ENCODE peak calls at places on chromosome 1, in six cellular contexts. H is psoas muscle, V is brain microvascular endothelial cell, O is fibroblast of lung, P is PC-3, M is A673. Y is an unnamed sample.

GRCh38 chr1:100188617-100189016 is 10.6 kb upstream of the LRRC39 start:
- DNase-seq in H (no peak), P (no peak), O (peak; percentile 96), M (peak; percentile 72), V (peak; percentile 50), Y (peak; percentile 6)

GRCh38 chr1:19859876-19860275 is 22.3 kb upstream of the OTUD3 start:
- DNase-seq in V (no peak), P (no peak), H (no peak), O (no peak), M (no peak), Y (no peak)

GRCh38 chr1:217343907-217344306 is 287.0 kb downstream of the GPATCH2 start:
- DNase-seq in P (no peak), O (no peak), V (no peak), H (no peak), M (no peak), Y (no peak)

GRCh38 chr1:32894681-32895080 is 6.5 kb downstream of the TMEM54 start:
- DNase-seq in H (no peak), V (no peak), M (no peak), P (no peak), O (no peak), Y (no peak)

GRCh38 chr1:193113258-193113991 is 8.2 kb upstream of the GLRX2 start:
- DNase-seq in H (no peak), O (no peak), P (no peak), M (no peak), V (no peak), Y (no peak)

GRCh38 chr1:100250807-100251206 is 1.2 kb upstream of the DBT start:
- DNase-seq in O (no peak), V (no peak), M (no peak), H (no peak), P (no peak), Y (no peak)

GRCh38 chr1:162023547-162024501 is at the start of gene OLFML2B:
- DNase-seq in V (peak; percentile 81), O (peak; percentile 82), H (peak; percentile 83), P (peak; percentile 89), M (peak; percentile 83), Y (peak; percentile 78)

GRCh38 chr1:115829023-115829674 is 11.8 kb downstream of the NHLH2 start:
- DNase-seq in H (no peak), V (peak; percentile 78), M (peak; percentile 65), O (peak; percentile 79), P (peak; percentile 83), Y (peak; percentile 93)

GRCh38 chr1:201809876-201810275 is 19.1 kb upstream of the IPO9 start:
- DNase-seq in O (no peak), P (no peak), V (no peak), M (no peak), H (no peak), Y (no peak)
- H3K36me3 ChIP-seq in O (peaks cover 49% of the 10 kb centered on the region), P (no peaks in the 10 kb centered on the region), V (peaks cover 96% of the 10 kb centered on the region), M (peaks cover 49% of the 10 kb centered on the region), H (peaks cover 80% of the 10 kb centered on the region), Y (peaks cover 63% of the 10 kb centered on the region)

GRCh38 chr1:84722794-84723193 is 32.5 kb upstream of the SSX2IP start:
- DNase-seq in M (no peak), O (peak; percentile 50), H (no peak), P (no peak), V (no peak), Y (no peak)

GRCh38 chr1:84721152-84721551 is 30.9 kb upstream of the SSX2IP start:
- DNase-seq in H (no peak), M (no peak), V (peak; percentile 23), P (peak; percentile 41), O (peak; percentile 92), Y (peak; percentile 72)

GRCh38 chr1:84726593-84727275 is 36.5 kb upstream of the SSX2IP start:
- DNase-seq in V (no peak), O (peak; percentile 51), P (peak; percentile 50), H (no peak), M (no peak), Y (no peak)

GRCh38 chr1:84720275-84720780 is 30.1 kb upstream of the SSX2IP start:
- DNase-seq in V (no peak), H (no peak), O (no peak), M (no peak), P (no peak), Y (no peak)

GRCh38 chr1:84724128-84724860 is 34.0 kb upstream of the SSX2IP start:
- DNase-seq in O (no peak), H (no peak), M (peak; percentile 44), P (no peak), V (no peak), Y (no peak)
- TF ChIP-seq CTCF in O (no peak), H (no peak), M (peak; percentile 75), P (peak; percentile 64), V (peak; percentile 68), Y (peak; percentile 25)

GRCh38 chr1:67264899-67265298 is 42.8 kb upstream of the IL12RB2 start:
- DNase-seq in V (no peak), H (no peak), M (peak; percentile 57), O (no peak), P (no peak), Y (no peak)
- H3K27ac ChIP-seq in V (no peak overlapping the region), H (no peak overlapping the region), M (peak overlapping the region; percentile 38), O (no peak overlapping the region), P (no peak overlapping the region), Y (no peak overlapping the region)

GRCh38 chr1:37575692-37576091 is 19.0 kb downstream of the DNALI1 start:
- DNase-seq in V (no peak), M (no peak), O (peak; percentile 47), P (no peak), H (no peak), Y (no peak)

GRCh38 chr1:37570528-37571334 is 14.0 kb downstream of the DNALI1 start:
- DNase-seq in M (no peak), V (no peak), H (no peak), O (no peak), P (no peak), Y (no peak)

DNA sequence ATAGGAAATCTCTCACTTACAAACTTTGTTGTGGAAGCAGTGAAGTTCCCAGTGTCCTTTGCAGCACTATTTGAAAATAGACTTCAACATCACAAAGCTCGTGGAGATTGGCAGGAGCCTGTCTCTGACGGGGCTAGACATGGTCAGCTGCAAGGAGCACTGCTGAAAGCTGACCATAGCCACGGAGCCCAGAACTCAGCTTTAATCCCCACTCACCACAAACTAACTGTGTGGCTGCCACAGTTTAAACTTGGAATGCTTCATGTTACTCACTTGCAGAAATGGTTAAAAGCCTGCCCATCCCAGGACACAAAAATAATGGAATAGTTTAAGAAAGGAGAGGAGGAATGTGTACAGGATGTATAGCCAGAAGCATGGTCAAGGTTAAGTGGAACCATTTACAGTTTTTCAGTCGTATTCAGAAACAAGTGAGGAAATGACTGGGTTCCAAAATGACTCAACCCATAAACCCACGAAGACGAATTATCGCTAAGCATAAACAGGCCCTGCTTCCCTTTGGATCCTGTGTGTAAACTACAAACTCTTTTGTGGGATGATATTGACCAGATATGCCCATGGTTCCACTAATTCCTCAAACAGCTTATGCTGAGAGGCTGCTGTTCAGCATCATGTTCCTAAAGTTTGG is 18.2 kb downstream of the DNALI1 start:
- DNase-seq in O (peak; percentile 84), V (peak; percentile 38), H (no peak), P (peak; percentile 90), M (no peak), Y (peak; percentile 48)
- H3K36me3 ChIP-seq in O (peaks cover 13% of the 10 kb centered on the region), V (peaks cover 68% of the 10 kb centered on the region), H (peaks cover 99% of the 10 kb centered on the region), P (peaks cover 70% of the 10 kb centered on the region), M (peaks cover 85% of the 10 kb centered on the region), Y (peaks cover 29% of the 10 kb centered on the region)

GRCh38 chr1:41314781-41315481 is 46.3 kb upstream of the FOXO6 start:
- DNase-seq in V (peak; percentile 54), O (peak; percentile 75), P (no peak), M (peak; percentile 45), H (no peak), Y (no peak)

GRCh38 chr1:41315482-41315823 is 45.8 kb upstream of the FOXO6 start:
- DNase-seq in V (no peak), H (no peak), M (no peak), P (no peak), O (no peak), Y (no peak)

GRCh38 chr1:41314376-41314775 is 46.9 kb upstream of the FOXO6 start:
- DNase-seq in V (peak; percentile 40), M (no peak), P (no peak), H (no peak), O (peak; percentile 54), Y (no peak)

GRCh38 chr1:41312991-41313645 is 48.1 kb upstream of the FOXO6 start:
- DNase-seq in O (peak; percentile 53), P (no peak), V (no peak), M (no peak), H (no peak), Y (no peak)

DNA sequence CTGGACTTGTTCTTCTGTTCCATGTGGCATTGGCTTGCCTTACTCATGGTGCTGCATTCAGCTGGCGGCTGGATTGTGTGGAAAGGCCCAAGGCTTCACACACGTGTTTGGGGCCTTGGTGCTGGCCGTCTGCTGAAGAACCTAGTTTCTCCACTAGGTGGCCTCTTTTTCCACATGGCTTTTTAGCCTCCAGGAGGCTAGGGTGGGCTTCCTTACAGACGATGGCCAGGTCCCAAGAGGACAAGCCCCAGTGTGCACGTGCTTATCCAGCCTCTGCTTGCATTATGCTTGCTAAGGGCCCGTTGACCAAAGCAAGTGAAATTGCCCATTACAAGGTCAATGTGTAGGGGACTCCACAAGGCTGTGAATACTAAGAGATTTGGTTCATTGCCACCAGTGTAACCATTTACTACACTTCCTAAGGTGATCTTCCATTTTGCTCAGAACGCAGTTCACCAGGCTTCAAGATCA is 47.5 kb upstream of the FOXO6 start:
- DNase-seq in H (no peak), V (no peak), O (peak; percentile 21), M (peak; percentile 70), P (peak; percentile 31), Y (no peak)
- TF ChIP-seq CTCF in H (peak; percentile 38), V (peak; percentile 72), O (peak; percentile 44), M (peak; percentile 81), P (peak; percentile 68), Y (peak; percentile 47)

DNA sequence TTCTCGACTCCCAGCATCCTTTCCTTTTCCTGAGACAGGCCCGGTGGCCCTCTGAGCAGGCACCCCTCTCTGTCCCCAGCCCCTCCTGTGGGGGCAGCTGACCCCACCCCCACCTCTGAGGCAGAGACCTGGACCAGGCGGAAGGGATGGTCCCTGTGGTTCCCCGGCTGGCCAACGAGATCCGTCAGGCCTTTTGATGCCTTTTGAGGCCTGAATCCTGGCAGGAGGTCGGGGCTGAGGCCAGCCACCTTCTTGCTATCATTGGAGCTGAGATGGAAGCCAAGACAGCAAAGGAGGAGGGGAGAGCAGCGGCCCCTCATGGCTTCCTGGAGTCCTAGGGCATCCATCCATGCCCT is 50.1 kb upstream of the ACTRT2 start:
- DNase-seq in P (no peak), V (no peak), H (no peak), O (no peak), M (no peak), Y (no peak)
- H3K27ac ChIP-seq in P (no peak overlapping the region), V (no peak overlapping the region), H (no peak overlapping the region), O (no peak overlapping the region), M (no peak overlapping the region), Y (no peak overlapping the region)

Y was measured in mammary epithelial cell.